ENCODE peak calls at places on chromosome 1, in four cellular contexts. D, C, U and J are unnamed samples.
A peak's percentile ranks its signal among the peaks of the same experiment; 100 is the strongest.

GRCh38 chr1:163337631-163338030 is 15.9 kb downstream of the NUF2 start:
- DNase-seq in U (no peak), C (no peak), D (no peak), J (no peak)

GRCh38 chr1:203289982-203290260 is 15.4 kb upstream of the BTG2 start:
- DNase-seq in C (no peak), D (no peak), U (no peak), J (no peak)

GRCh38 chr1:87061742-87062156 is 147.3 kb downstream of the HS2ST1 start:
- DNase-seq in C (peak; percentile 66), U (no peak), D (no peak), J (no peak)

GRCh38 chr1:156115514-156116374 is 1.2 kb downstream of the LMNA start:
- DNase-seq in D (no peak), C (no peak), U (peak; percentile 64), J (no peak)

GRCh38 chr1:154860154-154860870 is 9.8 kb downstream of the KCNN3 start:
- DNase-seq in U (no peak), D (no peak), C (peak; percentile 96), J (peak; percentile 27)

GRCh38 chr1:202710070-202711025 is at the start of gene SYT2:
- DNase-seq in C (no peak), U (peak; percentile 88), D (no peak), J (peak; percentile 35)

GRCh38 chr1:1062364-1063163 is 11.5 kb downstream of the RNF223 start:
- DNase-seq in U (peak; percentile 67), D (no peak), C (no peak), J (peak; percentile 80)

GRCh38 chr1:28775121-28775942 is 36.6 kb upstream of the OPRD1 start:
- DNase-seq in C (no peak), D (no peak), U (no peak), J (peak; percentile 24)

GRCh38 chr1:67749844-67750689 is 65.1 kb downstream of the GADD45A start:
- DNase-seq in D (peak; percentile 59), C (no peak), U (no peak), J (peak; percentile 44)

GRCh38 chr1:160768295-160768657 is 27.7 kb upstream of the LY9 start:
- DNase-seq in U (no peak), D (no peak), C (peak; percentile 84), J (peak; percentile 64)

GRCh38 chr1:38579056-38579455 is 280.5 kb downstream of the RRAGC start:
- DNase-seq in D (no peak), C (no peak), U (no peak), J (no peak)

GRCh38 chr1:65009176-65009575 is 42.8 kb upstream of the JAK1 start:
- DNase-seq in C (no peak), U (no peak), D (no peak), J (no peak)

GRCh38 chr1:10615336-10615735 is 140.6 kb downstream of the PEX14 start:
- DNase-seq in U (no peak), D (no peak), C (no peak), J (no peak)
- TF ChIP-seq ZBTB33 in U (no peak), D (no peak), C (no peak), J (no peak)

GRCh38 chr1:47944561-47944960 is 52.6 kb downstream of the TRABD2B start:
- DNase-seq in D (no peak), U (peak; percentile 55), C (no peak), J (no peak)
- TF ChIP-seq ZBTB33 in D (no peak), U (no peak), C (no peak), J (no peak)

GRCh38 chr1:43563779-43564616 is 33.3 kb downstream of the PTPRF start:
- DNase-seq in U (peak; percentile 74), D (no peak), C (no peak), J (no peak)
- TF ChIP-seq ZBTB33 in U (no peak), D (no peak), C (no peak), J (no peak)

DNA sequence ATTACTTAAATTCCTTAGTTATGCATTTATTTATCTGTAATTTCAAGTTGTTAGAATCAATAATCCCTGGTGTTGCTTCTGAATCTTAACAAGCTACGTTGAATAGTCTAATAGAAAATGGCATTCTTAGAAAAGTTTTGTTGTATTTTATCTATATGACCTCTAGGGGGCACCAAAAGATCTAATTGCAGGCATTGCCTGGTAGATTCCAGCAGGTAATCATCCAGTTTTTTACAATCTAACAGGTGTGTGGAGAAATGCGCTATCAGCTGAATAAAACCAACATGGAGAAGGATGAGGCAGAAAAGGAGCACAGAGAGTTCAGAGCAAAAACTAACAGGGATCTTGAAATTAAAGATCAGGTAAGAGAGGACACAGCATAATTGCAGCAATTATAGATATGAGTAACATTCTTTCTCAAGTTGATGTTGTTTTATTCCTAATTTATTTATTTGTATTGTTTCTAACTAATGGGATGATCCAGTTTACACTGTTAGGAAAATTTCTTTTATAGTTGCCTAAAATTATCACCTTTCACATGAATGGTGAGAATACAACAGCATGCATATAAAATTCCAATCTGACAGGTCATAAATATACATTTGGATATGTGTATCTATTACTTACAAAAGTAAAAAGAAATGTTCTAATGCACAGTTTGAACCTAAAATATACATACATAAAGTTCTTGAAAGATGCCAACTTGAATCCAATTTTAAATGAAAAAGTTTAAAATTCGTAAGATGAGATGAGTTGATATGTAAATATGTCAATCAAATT is 88.3 kb downstream of the SDCCAG8 start:
- DNase-seq in D (peak; percentile 8), C (peak; percentile 20), U (peak; percentile 59), J (peak; percentile 54)
- TF ChIP-seq ZBTB33 in D (no peak), C (no peak), U (no peak), J (no peak)

DNA sequence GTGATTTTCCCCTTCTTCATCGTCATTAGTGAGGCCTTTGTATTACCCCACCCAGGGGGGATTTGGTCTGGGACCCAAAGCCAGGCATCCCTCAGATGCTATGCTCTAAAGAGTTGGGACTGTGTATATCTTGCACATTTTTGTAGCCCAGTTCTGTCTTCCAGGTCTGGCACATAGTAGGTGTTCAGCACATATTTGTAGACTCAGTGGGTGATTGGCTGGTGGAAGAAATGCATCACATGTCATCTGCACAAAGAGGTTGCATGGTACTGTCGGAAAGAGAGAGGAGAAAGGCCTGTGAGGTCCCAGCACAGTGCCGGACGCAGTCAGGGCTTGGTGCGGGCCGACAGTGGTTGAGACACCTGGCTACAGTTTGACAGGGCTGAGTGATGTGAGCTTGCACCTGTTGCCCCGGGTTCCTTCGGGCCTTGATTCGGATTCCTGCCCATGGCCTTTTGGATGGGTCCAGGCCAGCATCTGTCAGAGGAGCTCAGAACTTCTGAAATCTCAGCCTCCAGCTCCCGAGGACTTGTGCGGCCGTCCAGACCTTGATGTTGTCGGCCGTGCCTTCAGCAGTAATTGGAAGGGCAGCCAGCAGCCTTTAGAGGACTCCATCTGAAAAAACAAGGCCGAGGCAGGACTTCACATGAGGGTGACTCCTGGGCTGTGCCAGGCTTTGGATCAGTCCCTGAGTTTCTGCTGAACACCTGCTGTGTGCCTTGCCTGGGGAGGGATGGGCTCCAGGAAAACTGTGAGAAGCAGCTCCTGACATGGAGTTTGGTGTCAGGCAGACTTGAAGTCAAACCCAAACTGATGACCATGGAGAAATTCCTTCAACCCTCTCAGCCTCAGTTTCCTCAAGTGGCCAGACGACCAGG is 40.9 kb upstream of the PADI1 start:
- DNase-seq in U (no peak), D (no peak), C (no peak), J (peak; percentile 9)
- TF ChIP-seq ZBTB33 in U (no peak), D (no peak), C (no peak), J (no peak)

DNA sequence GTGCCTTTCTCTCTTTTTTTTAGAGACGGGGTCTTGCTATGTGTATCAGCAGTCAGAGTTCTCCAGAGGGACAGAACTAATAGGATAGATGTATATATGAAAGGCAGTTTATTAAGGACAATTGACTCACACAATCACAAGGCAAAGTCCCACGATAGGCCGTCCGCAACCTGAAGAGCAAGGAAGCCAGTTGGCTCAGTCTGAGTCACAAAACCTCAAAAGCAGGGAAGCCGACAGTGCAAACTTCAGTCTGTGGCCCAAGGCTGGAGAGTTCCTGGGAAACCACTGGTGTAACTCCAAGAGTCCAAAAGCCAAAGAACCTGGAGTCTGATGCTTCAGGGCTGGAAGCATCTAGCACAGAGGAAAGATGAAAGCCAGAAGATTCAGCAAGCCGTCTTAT is 16.3 kb upstream of the H3-3A start:
- DNase-seq in U (no peak), C (no peak), D (no peak), J (no peak)
- TF ChIP-seq ZBTB33 in U (no peak), C (no peak), D (no peak), J (no peak)

DNA sequence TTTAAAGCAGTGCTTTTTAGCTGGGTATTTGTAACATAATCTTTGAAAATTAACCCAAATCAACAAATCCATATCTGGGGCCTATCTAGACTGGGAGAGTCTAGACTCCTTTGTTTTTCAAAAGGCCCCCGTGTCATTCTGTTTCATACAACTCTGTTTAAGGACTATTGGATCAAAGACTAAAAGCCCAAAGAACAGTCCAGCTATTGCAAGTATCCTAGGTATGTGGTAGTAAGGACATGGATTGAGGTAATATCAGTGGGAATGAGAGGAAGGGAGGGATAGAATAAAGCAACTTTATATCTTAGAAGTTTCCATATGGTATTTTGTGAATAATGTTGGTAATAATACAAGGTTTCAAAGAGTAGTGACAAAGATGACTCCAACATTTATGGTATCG is 18.2 kb downstream of the KIF1B start:
- DNase-seq in U (no peak), C (no peak), D (no peak), J (no peak)
- TF ChIP-seq ZBTB33 in U (no peak), C (no peak), D (no peak), J (no peak)